ENCODE peak calls at places on chromosomes 12 and 14, in nine cellular contexts. One of them, this sample, is unnamed.

GRCh38 chr12:123931686-123932321 is 40.8 kb downstream of the CCDC92 start:
- DNase-seq in ovary: no peak
- DNase-seq in endothelial cell of umbilical vein: no peak
- DNase-seq in tibial artery: no peak
- DNase-seq in heart left ventricle: no peak
- DNase-seq in esophagus muscularis mucosa: no peak
- DNase-seq in OCI-LY7: no peak
- DNase-seq in CD8-positive, alpha-beta T cell: peak
- DNase-seq in mesothelial cell of epicardium: no peak
- DNase-seq in this sample: no peak

GRCh38 chr14:71365305-71365865 is 458.1 kb downstream of the PCNX1 start:
- DNase-seq in ovary: no peak
- DNase-seq in endothelial cell of umbilical vein: no peak
- DNase-seq in tibial artery: no peak
- DNase-seq in heart left ventricle: no peak
- DNase-seq in esophagus muscularis mucosa: no peak
- DNase-seq in OCI-LY7: no peak
- DNase-seq in CD8-positive, alpha-beta T cell: no peak
- DNase-seq in mesothelial cell of epicardium: no peak
- DNase-seq in this sample: no peak

GRCh38 chr12:88753074-88753473 is 172.8 kb upstream of the KITLG start:
- DNase-seq in ovary: no peak
- DNase-seq in endothelial cell of umbilical vein: peak
- DNase-seq in tibial artery: no peak
- DNase-seq in heart left ventricle: no peak
- DNase-seq in esophagus muscularis mucosa: no peak
- DNase-seq in OCI-LY7: no peak
- DNase-seq in CD8-positive, alpha-beta T cell: no peak
- DNase-seq in mesothelial cell of epicardium: no peak
- DNase-seq in this sample: no peak

GRCh38 chr12:107131832-107132616 is 38.7 kb upstream of the CRY1 start:
- DNase-seq in ovary: no peak
- DNase-seq in endothelial cell of umbilical vein: peak
- DNase-seq in tibial artery: no peak
- DNase-seq in heart left ventricle: peak
- DNase-seq in esophagus muscularis mucosa: no peak
- DNase-seq in OCI-LY7: peak
- DNase-seq in CD8-positive, alpha-beta T cell: no peak
- DNase-seq in mesothelial cell of epicardium: no peak
- DNase-seq in this sample: no peak

GRCh38 chr12:47397664-47398281 is 308.1 kb downstream of the RPAP3 start:
- DNase-seq in ovary: no peak
- DNase-seq in endothelial cell of umbilical vein: peak
- DNase-seq in tibial artery: no peak
- DNase-seq in heart left ventricle: no peak
- DNase-seq in esophagus muscularis mucosa: no peak
- DNase-seq in OCI-LY7: peak
- DNase-seq in CD8-positive, alpha-beta T cell: no peak
- DNase-seq in mesothelial cell of epicardium: no peak
- DNase-seq in this sample: no peak

GRCh38 chr12:52230364-52231281 is 2.4 kb upstream of the KRT7 start:
- DNase-seq in ovary: no peak
- DNase-seq in endothelial cell of umbilical vein: peak
- DNase-seq in tibial artery: peak
- DNase-seq in heart left ventricle: peak
- DNase-seq in esophagus muscularis mucosa: no peak
- DNase-seq in OCI-LY7: no peak
- DNase-seq in CD8-positive, alpha-beta T cell: no peak
- DNase-seq in mesothelial cell of epicardium: no peak
- DNase-seq in this sample: no peak

GRCh38 chr14:51368721-51369163 is 128.7 kb downstream of the TMX1 start:
- DNase-seq in ovary: no peak
- DNase-seq in endothelial cell of umbilical vein: no peak
- DNase-seq in tibial artery: no peak
- DNase-seq in heart left ventricle: peak
- DNase-seq in esophagus muscularis mucosa: no peak
- DNase-seq in OCI-LY7: no peak
- DNase-seq in CD8-positive, alpha-beta T cell: no peak
- DNase-seq in mesothelial cell of epicardium: no peak
- DNase-seq in this sample: no peak

GRCh38 chr12:75725505-75726120 is 214.2 kb upstream of the KRR1 start:
- DNase-seq in ovary: no peak
- DNase-seq in endothelial cell of umbilical vein: peak
- DNase-seq in tibial artery: no peak
- DNase-seq in heart left ventricle: no peak
- DNase-seq in esophagus muscularis mucosa: no peak
- DNase-seq in OCI-LY7: no peak
- DNase-seq in CD8-positive, alpha-beta T cell: no peak
- DNase-seq in mesothelial cell of epicardium: no peak
- DNase-seq in this sample: no peak

GRCh38 chr12:52506858-52507715 is 13.1 kb downstream of the KRT5 start:
- DNase-seq in ovary: no peak
- DNase-seq in endothelial cell of umbilical vein: peak
- DNase-seq in tibial artery: no peak
- DNase-seq in heart left ventricle: no peak
- DNase-seq in esophagus muscularis mucosa: peak
- DNase-seq in OCI-LY7: peak
- DNase-seq in CD8-positive, alpha-beta T cell: no peak
- DNase-seq in mesothelial cell of epicardium: no peak
- DNase-seq in this sample: no peak

GRCh38 chr12:64534672-64535199 is 75.6 kb upstream of the RASSF3 start:
- DNase-seq in ovary: no peak
- DNase-seq in endothelial cell of umbilical vein: no peak
- DNase-seq in tibial artery: no peak
- DNase-seq in heart left ventricle: no peak
- DNase-seq in esophagus muscularis mucosa: no peak
- DNase-seq in OCI-LY7: no peak
- DNase-seq in CD8-positive, alpha-beta T cell: no peak
- DNase-seq in mesothelial cell of epicardium: no peak
- DNase-seq in this sample: no peak

GRCh38 chr12:120528861-120529525 is at the start of gene COQ5:
- DNase-seq in ovary: peak
- DNase-seq in endothelial cell of umbilical vein: peak
- DNase-seq in tibial artery: peak
- DNase-seq in heart left ventricle: peak
- DNase-seq in esophagus muscularis mucosa: peak
- DNase-seq in OCI-LY7: peak
- DNase-seq in CD8-positive, alpha-beta T cell: peak
- DNase-seq in mesothelial cell of epicardium: peak
- DNase-seq in this sample: peak

GRCh38 chr14:100295376-100296105 is 10.7 kb downstream of the SLC25A29 start:
- DNase-seq in ovary: peak
- DNase-seq in endothelial cell of umbilical vein: no peak
- DNase-seq in tibial artery: peak
- DNase-seq in heart left ventricle: no peak
- DNase-seq in esophagus muscularis mucosa: no peak
- DNase-seq in OCI-LY7: no peak
- DNase-seq in CD8-positive, alpha-beta T cell: no peak
- DNase-seq in mesothelial cell of epicardium: no peak
- DNase-seq in this sample: no peak

GRCh38 chr12:96445743-96446655 is 43.4 kb upstream of the CFAP54 start:
- DNase-seq in ovary: no peak
- DNase-seq in endothelial cell of umbilical vein: peak
- DNase-seq in tibial artery: no peak
- DNase-seq in heart left ventricle: peak
- DNase-seq in esophagus muscularis mucosa: no peak
- DNase-seq in OCI-LY7: peak
- DNase-seq in CD8-positive, alpha-beta T cell: peak
- DNase-seq in mesothelial cell of epicardium: no peak
- DNase-seq in this sample: no peak

GRCh38 chr14:91249841-91250616 is 5.5 kb upstream of the GPR68 start:
- DNase-seq in ovary: no peak
- DNase-seq in endothelial cell of umbilical vein: no peak
- DNase-seq in tibial artery: no peak
- DNase-seq in heart left ventricle: no peak
- DNase-seq in esophagus muscularis mucosa: no peak
- DNase-seq in OCI-LY7: peak
- DNase-seq in CD8-positive, alpha-beta T cell: no peak
- DNase-seq in mesothelial cell of epicardium: no peak
- DNase-seq in this sample: no peak

GRCh38 chr12:5204271-5204670 is 160.6 kb downstream of the KCNA5 start:
- DNase-seq in ovary: no peak
- DNase-seq in endothelial cell of umbilical vein: no peak
- DNase-seq in tibial artery: no peak
- DNase-seq in heart left ventricle: no peak
- DNase-seq in esophagus muscularis mucosa: no peak
- DNase-seq in OCI-LY7: no peak
- DNase-seq in CD8-positive, alpha-beta T cell: no peak
- DNase-seq in mesothelial cell of epicardium: no peak
- DNase-seq in this sample: no peak

GRCh38 chr14:62301911-62302310 is 539.7 kb downstream of the SNAPC1 start:
- DNase-seq in ovary: no peak
- DNase-seq in endothelial cell of umbilical vein: no peak
- DNase-seq in tibial artery: no peak
- DNase-seq in heart left ventricle: no peak
- DNase-seq in esophagus muscularis mucosa: no peak
- DNase-seq in OCI-LY7: no peak
- DNase-seq in CD8-positive, alpha-beta T cell: no peak
- DNase-seq in mesothelial cell of epicardium: no peak
- DNase-seq in this sample: no peak

GRCh38 chr14:53450871-53451270 is 297.7 kb upstream of the DDHD1 start:
- DNase-seq in ovary: no peak
- DNase-seq in endothelial cell of umbilical vein: peak
- DNase-seq in tibial artery: no peak
- DNase-seq in heart left ventricle: no peak
- DNase-seq in esophagus muscularis mucosa: no peak
- DNase-seq in OCI-LY7: no peak
- DNase-seq in CD8-positive, alpha-beta T cell: no peak
- DNase-seq in mesothelial cell of epicardium: no peak
- DNase-seq in this sample: no peak

GRCh38 chr12:124764451-124764850 is 99.2 kb downstream of the SCARB1 start:
- DNase-seq in ovary: peak
- DNase-seq in endothelial cell of umbilical vein: peak
- DNase-seq in tibial artery: no peak
- DNase-seq in heart left ventricle: no peak
- DNase-seq in esophagus muscularis mucosa: no peak
- DNase-seq in OCI-LY7: peak
- DNase-seq in CD8-positive, alpha-beta T cell: no peak
- DNase-seq in mesothelial cell of epicardium: no peak
- DNase-seq in this sample: no peak

DNA sequence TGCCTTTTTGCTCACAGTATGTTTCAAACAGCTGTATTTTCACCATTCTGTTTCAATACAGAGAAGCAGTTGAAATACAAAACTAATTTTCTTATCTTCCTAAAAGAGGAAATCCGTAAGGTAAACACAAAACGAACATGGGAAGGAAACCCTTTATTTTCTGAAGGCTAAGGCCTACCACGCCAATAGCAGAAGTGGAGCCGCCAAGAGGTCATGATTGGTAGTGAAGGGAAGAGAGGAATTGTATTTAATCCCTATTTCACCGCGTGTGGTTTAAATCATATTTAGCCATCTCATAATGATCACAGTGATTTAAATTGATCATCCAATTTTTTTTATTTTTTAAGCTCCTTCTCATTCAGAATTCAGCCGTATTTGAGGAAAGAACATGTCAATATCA is 398.2 kb downstream of the PRKD1 start:
- DNase-seq in ovary: no peak
- DNase-seq in endothelial cell of umbilical vein: peak
- DNase-seq in tibial artery: no peak
- DNase-seq in heart left ventricle: no peak
- DNase-seq in esophagus muscularis mucosa: no peak
- DNase-seq in OCI-LY7: no peak
- DNase-seq in CD8-positive, alpha-beta T cell: no peak
- DNase-seq in mesothelial cell of epicardium: no peak
- DNase-seq in this sample: no peak
- TF ChIP-seq CTCF in ovary: no peak
- TF ChIP-seq CTCF in endothelial cell of umbilical vein: peak
- TF ChIP-seq CTCF in tibial artery: no peak
- TF ChIP-seq CTCF in heart left ventricle: no peak
- TF ChIP-seq CTCF in esophagus muscularis mucosa: no peak
- TF ChIP-seq CTCF in OCI-LY7: peak
- TF ChIP-seq CTCF in CD8-positive, alpha-beta T cell: no peak
- TF ChIP-seq CTCF in mesothelial cell of epicardium: peak
- TF ChIP-seq CTCF in this sample: peak

GRCh38 chr12:65822732-65823480 is 1.4 kb upstream of the HMGA2 start:
- DNase-seq in ovary: peak
- DNase-seq in endothelial cell of umbilical vein: peak
- DNase-seq in tibial artery: no peak
- DNase-seq in heart left ventricle: peak
- DNase-seq in esophagus muscularis mucosa: no peak
- DNase-seq in OCI-LY7: no peak
- DNase-seq in CD8-positive, alpha-beta T cell: no peak
- DNase-seq in mesothelial cell of epicardium: peak
- DNase-seq in this sample: peak
- TF ChIP-seq CTCF in ovary: no peak
- TF ChIP-seq CTCF in endothelial cell of umbilical vein: no peak
- TF ChIP-seq CTCF in tibial artery: no peak
- TF ChIP-seq CTCF in heart left ventricle: no peak
- TF ChIP-seq CTCF in esophagus muscularis mucosa: no peak
- TF ChIP-seq CTCF in OCI-LY7: no peak
- TF ChIP-seq CTCF in CD8-positive, alpha-beta T cell: no peak
- TF ChIP-seq CTCF in mesothelial cell of epicardium: no peak
- TF ChIP-seq CTCF in this sample: no peak

GRCh38 chr12:95003921-95004272 is 400 bp upstream of the NDUFA12 start:
- DNase-seq in ovary: no peak
- DNase-seq in endothelial cell of umbilical vein: no peak
- DNase-seq in tibial artery: no peak
- DNase-seq in heart left ventricle: no peak
- DNase-seq in esophagus muscularis mucosa: no peak
- DNase-seq in OCI-LY7: no peak
- DNase-seq in CD8-positive, alpha-beta T cell: no peak
- DNase-seq in mesothelial cell of epicardium: no peak
- DNase-seq in this sample: no peak
- TF ChIP-seq CTCF in ovary: no peak
- TF ChIP-seq CTCF in endothelial cell of umbilical vein: no peak
- TF ChIP-seq CTCF in tibial artery: no peak
- TF ChIP-seq CTCF in heart left ventricle: no peak
- TF ChIP-seq CTCF in esophagus muscularis mucosa: no peak
- TF ChIP-seq CTCF in OCI-LY7: no peak
- TF ChIP-seq CTCF in CD8-positive, alpha-beta T cell: no peak
- TF ChIP-seq CTCF in mesothelial cell of epicardium: no peak
- TF ChIP-seq CTCF in this sample: no peak

GRCh38 chr12:48788522-48788851 is 402 bp downstream of the ADCY6 start:
- DNase-seq in ovary: no peak
- DNase-seq in endothelial cell of umbilical vein: peak
- DNase-seq in tibial artery: no peak
- DNase-seq in heart left ventricle: no peak
- DNase-seq in esophagus muscularis mucosa: no peak
- DNase-seq in OCI-LY7: no peak
- DNase-seq in CD8-positive, alpha-beta T cell: no peak
- DNase-seq in mesothelial cell of epicardium: no peak
- DNase-seq in this sample: no peak

GRCh38 chr12:48789858-48790326 is 1.0 kb upstream of the ADCY6 start:
- DNase-seq in ovary: no peak
- DNase-seq in endothelial cell of umbilical vein: no peak
- DNase-seq in tibial artery: no peak
- DNase-seq in heart left ventricle: no peak
- DNase-seq in esophagus muscularis mucosa: no peak
- DNase-seq in OCI-LY7: no peak
- DNase-seq in CD8-positive, alpha-beta T cell: no peak
- DNase-seq in mesothelial cell of epicardium: no peak
- DNase-seq in this sample: no peak

GRCh38 chr12:48786591-48787544 is 2.0 kb downstream of the ADCY6 start:
- DNase-seq in ovary: no peak
- DNase-seq in endothelial cell of umbilical vein: no peak
- DNase-seq in tibial artery: no peak
- DNase-seq in heart left ventricle: peak
- DNase-seq in esophagus muscularis mucosa: no peak
- DNase-seq in OCI-LY7: no peak
- DNase-seq in CD8-positive, alpha-beta T cell: no peak
- DNase-seq in mesothelial cell of epicardium: no peak
- DNase-seq in this sample: no peak

GRCh38 chr12:48788852-48789775 is at the start of gene ADCY6:
- DNase-seq in ovary: peak
- DNase-seq in endothelial cell of umbilical vein: peak
- DNase-seq in tibial artery: peak
- DNase-seq in heart left ventricle: peak
- DNase-seq in esophagus muscularis mucosa: no peak
- DNase-seq in OCI-LY7: no peak
- DNase-seq in CD8-positive, alpha-beta T cell: no peak
- DNase-seq in mesothelial cell of epicardium: no peak
- DNase-seq in this sample: peak

GRCh38 chr12:48787791-48788521 is 933 bp downstream of the ADCY6 start:
- DNase-seq in ovary: no peak
- DNase-seq in endothelial cell of umbilical vein: no peak
- DNase-seq in tibial artery: no peak
- DNase-seq in heart left ventricle: no peak
- DNase-seq in esophagus muscularis mucosa: no peak
- DNase-seq in OCI-LY7: no peak
- DNase-seq in CD8-positive, alpha-beta T cell: no peak
- DNase-seq in mesothelial cell of epicardium: no peak
- DNase-seq in this sample: no peak
- TF ChIP-seq CTCF in ovary: no peak
- TF ChIP-seq CTCF in endothelial cell of umbilical vein: no peak
- TF ChIP-seq CTCF in tibial artery: no peak
- TF ChIP-seq CTCF in heart left ventricle: no peak
- TF ChIP-seq CTCF in esophagus muscularis mucosa: no peak
- TF ChIP-seq CTCF in OCI-LY7: no peak
- TF ChIP-seq CTCF in CD8-positive, alpha-beta T cell: no peak
- TF ChIP-seq CTCF in mesothelial cell of epicardium: no peak
- TF ChIP-seq CTCF in this sample: no peak